ENCODE peak calls at places on chromosomes 3 and 15, in ten cellular contexts. One of them, this sample, is unnamed. For H3K36me3, the result is how much of the 10 kb centered on the place peaks cover.

GRCh38 chr3:187265461-187265955 is 26.0 kb downstream of the MASP1 start:
- DNase-seq in GM23338: no peak
- DNase-seq in esophagus muscularis mucosa: no peak
- DNase-seq in K562: no peak
- DNase-seq in transverse colon: no peak
- DNase-seq in HCT116: no peak
- DNase-seq in stomach: no peak
- DNase-seq in breast epithelium: no peak
- DNase-seq in Panc1: no peak
- DNase-seq in spleen: no peak
- DNase-seq in this sample: no peak

GRCh38 chr3:29185706-29186105 is 95.2 kb upstream of the RBMS3 start:
- DNase-seq in GM23338: no peak
- DNase-seq in esophagus muscularis mucosa: no peak
- DNase-seq in K562: no peak
- DNase-seq in transverse colon: no peak
- DNase-seq in HCT116: no peak
- DNase-seq in stomach: no peak
- DNase-seq in breast epithelium: no peak
- DNase-seq in Panc1: no peak
- DNase-seq in spleen: no peak
- DNase-seq in this sample: no peak

GRCh38 chr15:90286678-90287077 is 21.2 kb downstream of the NGRN start:
- DNase-seq in GM23338: peak
- DNase-seq in esophagus muscularis mucosa: peak
- DNase-seq in K562: peak
- DNase-seq in transverse colon: no peak
- DNase-seq in HCT116: no peak
- DNase-seq in stomach: no peak
- DNase-seq in breast epithelium: no peak
- DNase-seq in Panc1: no peak
- DNase-seq in spleen: no peak
- DNase-seq in this sample: no peak

GRCh38 chr3:54817628-54818027 is 110.2 kb downstream of the LRTM1 start:
- DNase-seq in GM23338: no peak
- DNase-seq in esophagus muscularis mucosa: no peak
- DNase-seq in K562: no peak
- DNase-seq in transverse colon: no peak
- DNase-seq in HCT116: no peak
- DNase-seq in stomach: no peak
- DNase-seq in breast epithelium: no peak
- DNase-seq in Panc1: no peak
- DNase-seq in spleen: no peak
- DNase-seq in this sample: no peak

GRCh38 chr3:184632551-184632950 is 71.0 kb downstream of the EPHB3 start:
- DNase-seq in GM23338: no peak
- DNase-seq in esophagus muscularis mucosa: no peak
- DNase-seq in K562: no peak
- DNase-seq in transverse colon: peak
- DNase-seq in HCT116: no peak
- DNase-seq in stomach: peak
- DNase-seq in breast epithelium: no peak
- DNase-seq in Panc1: no peak
- DNase-seq in spleen: peak
- DNase-seq in this sample: no peak

GRCh38 chr3:127686512-127686894 is 13.8 kb downstream of the ABTB1 start:
- DNase-seq in GM23338: no peak
- DNase-seq in esophagus muscularis mucosa: no peak
- DNase-seq in K562: no peak
- DNase-seq in transverse colon: no peak
- DNase-seq in HCT116: no peak
- DNase-seq in stomach: no peak
- DNase-seq in breast epithelium: no peak
- DNase-seq in Panc1: no peak
- DNase-seq in spleen: no peak
- DNase-seq in this sample: no peak

GRCh38 chr3:152399374-152399773 is 130.6 kb downstream of the MBNL1 start:
- DNase-seq in GM23338: no peak
- DNase-seq in esophagus muscularis mucosa: no peak
- DNase-seq in K562: no peak
- DNase-seq in transverse colon: no peak
- DNase-seq in HCT116: no peak
- DNase-seq in stomach: no peak
- DNase-seq in breast epithelium: no peak
- DNase-seq in Panc1: no peak
- DNase-seq in spleen: no peak
- DNase-seq in this sample: no peak

GRCh38 chr15:69236505-69236904 is 62.2 kb upstream of the PAQR5 start:
- DNase-seq in GM23338: no peak
- DNase-seq in esophagus muscularis mucosa: no peak
- DNase-seq in K562: no peak
- DNase-seq in transverse colon: no peak
- DNase-seq in HCT116: no peak
- DNase-seq in stomach: no peak
- DNase-seq in breast epithelium: no peak
- DNase-seq in Panc1: no peak
- DNase-seq in spleen: no peak
- DNase-seq in this sample: no peak

GRCh38 chr3:111076732-111077131 is 5.1 kb downstream of the NECTIN3 start:
- DNase-seq in GM23338: no peak
- DNase-seq in esophagus muscularis mucosa: no peak
- DNase-seq in K562: no peak
- DNase-seq in transverse colon: no peak
- DNase-seq in HCT116: no peak
- DNase-seq in stomach: no peak
- DNase-seq in breast epithelium: no peak
- DNase-seq in Panc1: no peak
- DNase-seq in spleen: no peak
- DNase-seq in this sample: no peak

GRCh38 chr3:139295040-139295439 is 48.8 kb upstream of the MRPS22 start:
- DNase-seq in GM23338: no peak
- DNase-seq in esophagus muscularis mucosa: no peak
- DNase-seq in K562: no peak
- DNase-seq in transverse colon: no peak
- DNase-seq in HCT116: no peak
- DNase-seq in stomach: no peak
- DNase-seq in breast epithelium: no peak
- DNase-seq in Panc1: no peak
- DNase-seq in spleen: peak
- DNase-seq in this sample: no peak

GRCh38 chr3:11168881-11169805 is 14.8 kb downstream of the HRH1 start:
- DNase-seq in GM23338: no peak
- DNase-seq in esophagus muscularis mucosa: no peak
- DNase-seq in K562: no peak
- DNase-seq in transverse colon: no peak
- DNase-seq in HCT116: no peak
- DNase-seq in stomach: no peak
- DNase-seq in breast epithelium: no peak
- DNase-seq in Panc1: no peak
- DNase-seq in spleen: peak
- DNase-seq in this sample: no peak

GRCh38 chr3:106685751-106686150 is 691.5 kb upstream of the CCDC54 start:
- DNase-seq in GM23338: no peak
- DNase-seq in esophagus muscularis mucosa: no peak
- DNase-seq in K562: no peak
- DNase-seq in transverse colon: no peak
- DNase-seq in HCT116: no peak
- DNase-seq in stomach: no peak
- DNase-seq in breast epithelium: no peak
- DNase-seq in Panc1: no peak
- DNase-seq in spleen: no peak
- DNase-seq in this sample: no peak

GRCh38 chr15:26631894-26632293 is 141.0 kb downstream of the GABRB3 start:
- DNase-seq in GM23338: peak
- DNase-seq in esophagus muscularis mucosa: peak
- DNase-seq in K562: no peak
- DNase-seq in transverse colon: no peak
- DNase-seq in HCT116: no peak
- DNase-seq in stomach: no peak
- DNase-seq in breast epithelium: no peak
- DNase-seq in Panc1: no peak
- DNase-seq in spleen: no peak
- DNase-seq in this sample: no peak

GRCh38 chr15:47185222-47185800 is 532.0 kb upstream of the SEMA6D start:
- DNase-seq in GM23338: no peak
- DNase-seq in esophagus muscularis mucosa: no peak
- DNase-seq in K562: no peak
- DNase-seq in transverse colon: no peak
- DNase-seq in HCT116: no peak
- DNase-seq in stomach: no peak
- DNase-seq in breast epithelium: no peak
- DNase-seq in Panc1: no peak
- DNase-seq in spleen: no peak
- DNase-seq in this sample: no peak

GRCh38 chr3:195746346-195746745 is 25.6 kb downstream of the MUC20 start:
- DNase-seq in GM23338: no peak
- DNase-seq in esophagus muscularis mucosa: no peak
- DNase-seq in K562: no peak
- DNase-seq in transverse colon: no peak
- DNase-seq in HCT116: no peak
- DNase-seq in stomach: no peak
- DNase-seq in breast epithelium: no peak
- DNase-seq in Panc1: no peak
- DNase-seq in spleen: peak
- DNase-seq in this sample: no peak

GRCh38 chr3:157077565-157077991 is 82.4 kb downstream of the CCNL1 start:
- DNase-seq in GM23338: peak
- DNase-seq in esophagus muscularis mucosa: peak
- DNase-seq in K562: no peak
- DNase-seq in transverse colon: no peak
- DNase-seq in HCT116: no peak
- DNase-seq in stomach: peak
- DNase-seq in breast epithelium: no peak
- DNase-seq in Panc1: no peak
- DNase-seq in spleen: no peak
- DNase-seq in this sample: peak

GRCh38 chr3:86937306-86937791 is 53.6 kb downstream of the VGLL3 start:
- DNase-seq in GM23338: no peak
- DNase-seq in esophagus muscularis mucosa: no peak
- DNase-seq in K562: no peak
- DNase-seq in transverse colon: no peak
- DNase-seq in HCT116: no peak
- DNase-seq in stomach: no peak
- DNase-seq in breast epithelium: no peak
- DNase-seq in Panc1: no peak
- DNase-seq in spleen: no peak
- DNase-seq in this sample: no peak

GRCh38 chr3:127413318-127413673 is 125.5 kb upstream of the PRR20G start:
- DNase-seq in GM23338: no peak
- DNase-seq in esophagus muscularis mucosa: no peak
- DNase-seq in K562: no peak
- DNase-seq in transverse colon: peak
- DNase-seq in HCT116: no peak
- DNase-seq in stomach: no peak
- DNase-seq in breast epithelium: no peak
- DNase-seq in Panc1: no peak
- DNase-seq in spleen: no peak
- DNase-seq in this sample: no peak

DNA sequence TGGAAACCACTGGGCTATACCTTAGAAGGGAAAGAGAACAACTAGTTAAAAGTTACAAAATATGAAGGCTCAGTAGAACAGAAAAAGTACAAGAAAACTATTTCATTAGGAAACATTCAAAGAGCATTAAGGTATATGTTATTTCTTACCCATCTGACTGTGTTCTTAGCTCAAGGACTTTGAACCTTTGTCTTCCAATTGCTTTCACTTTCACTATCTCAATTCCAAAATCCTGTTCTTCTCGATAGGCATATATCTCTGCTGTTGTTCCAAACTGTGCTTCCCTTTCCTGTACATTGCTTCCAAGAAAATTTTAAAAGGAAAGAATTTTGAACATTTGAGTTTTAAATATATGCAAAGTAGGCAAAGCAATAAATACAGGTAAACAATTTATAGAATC is 6.9 kb downstream of the CRBN start:
- DNase-seq in GM23338: no peak
- DNase-seq in esophagus muscularis mucosa: no peak
- DNase-seq in K562: no peak
- DNase-seq in transverse colon: no peak
- DNase-seq in HCT116: no peak
- DNase-seq in stomach: no peak
- DNase-seq in breast epithelium: no peak
- DNase-seq in Panc1: no peak
- DNase-seq in spleen: no peak
- DNase-seq in this sample: no peak
- H3K36me3 ChIP-seq in GM23338: under half
- H3K36me3 ChIP-seq in esophagus muscularis mucosa: half or more
- H3K36me3 ChIP-seq in K562: half or more
- H3K36me3 ChIP-seq in transverse colon: under half
- H3K36me3 ChIP-seq in HCT116: under half
- H3K36me3 ChIP-seq in stomach: half or more
- H3K36me3 ChIP-seq in breast epithelium: under half
- H3K36me3 ChIP-seq in Panc1: under half
- H3K36me3 ChIP-seq in spleen: under half
- H3K36me3 ChIP-seq in this sample: under half

DNA sequence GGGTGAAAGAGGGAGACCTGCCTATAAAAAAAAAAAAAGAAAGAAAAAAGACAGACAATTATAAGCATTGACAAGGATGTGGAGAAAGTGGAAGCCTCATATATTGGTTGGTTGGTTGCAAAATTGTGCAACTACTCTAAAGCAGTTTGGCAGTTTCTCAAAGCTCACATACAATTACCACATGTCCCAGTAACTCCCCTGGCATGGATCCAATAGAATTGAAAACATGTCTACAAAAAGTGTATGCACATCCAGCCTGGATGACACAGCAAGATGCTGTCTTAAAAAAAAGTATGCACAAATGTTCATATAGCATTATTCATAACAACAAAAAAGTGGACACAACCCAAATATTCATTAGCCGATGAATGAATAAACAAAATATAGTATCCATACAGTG is 19.5 kb downstream of the SETMAR start:
- DNase-seq in GM23338: no peak
- DNase-seq in esophagus muscularis mucosa: no peak
- DNase-seq in K562: peak
- DNase-seq in transverse colon: no peak
- DNase-seq in HCT116: no peak
- DNase-seq in stomach: no peak
- DNase-seq in breast epithelium: no peak
- DNase-seq in Panc1: no peak
- DNase-seq in spleen: no peak
- DNase-seq in this sample: no peak
- TF ChIP-seq POLR2AphosphoS5 in GM23338: no peak
- TF ChIP-seq POLR2AphosphoS5 in esophagus muscularis mucosa: no peak
- TF ChIP-seq POLR2AphosphoS5 in K562: no peak
- TF ChIP-seq POLR2AphosphoS5 in transverse colon: no peak
- TF ChIP-seq POLR2AphosphoS5 in HCT116: no peak
- TF ChIP-seq POLR2AphosphoS5 in stomach: no peak
- TF ChIP-seq POLR2AphosphoS5 in breast epithelium: no peak
- TF ChIP-seq POLR2AphosphoS5 in Panc1: no peak
- TF ChIP-seq POLR2AphosphoS5 in spleen: no peak
- TF ChIP-seq POLR2AphosphoS5 in this sample: peak

GRCh38 chr3:13336592-13336991 is 83.5 kb downstream of the NUP210 start:
- DNase-seq in GM23338: no peak
- DNase-seq in esophagus muscularis mucosa: no peak
- DNase-seq in K562: no peak
- DNase-seq in transverse colon: no peak
- DNase-seq in HCT116: no peak
- DNase-seq in stomach: no peak
- DNase-seq in breast epithelium: no peak
- DNase-seq in Panc1: no peak
- DNase-seq in spleen: no peak
- DNase-seq in this sample: no peak
- H3K36me3 ChIP-seq in GM23338: under half
- H3K36me3 ChIP-seq in esophagus muscularis mucosa: half or more
- H3K36me3 ChIP-seq in K562: half or more
- H3K36me3 ChIP-seq in transverse colon: under half
- H3K36me3 ChIP-seq in HCT116: under half
- H3K36me3 ChIP-seq in stomach: half or more
- H3K36me3 ChIP-seq in breast epithelium: under half
- H3K36me3 ChIP-seq in Panc1: under half
- H3K36me3 ChIP-seq in spleen: half or more
- H3K36me3 ChIP-seq in this sample: under half

GRCh38 chr3:41199866-41200668 is 762 bp downstream of the CTNNB1 start:
- DNase-seq in GM23338: peak
- DNase-seq in esophagus muscularis mucosa: no peak
- DNase-seq in K562: peak
- DNase-seq in transverse colon: peak
- DNase-seq in HCT116: no peak
- DNase-seq in stomach: no peak
- DNase-seq in breast epithelium: peak
- DNase-seq in Panc1: no peak
- DNase-seq in spleen: no peak
- DNase-seq in this sample: no peak
- TF ChIP-seq POLR2AphosphoS5 in GM23338: no peak
- TF ChIP-seq POLR2AphosphoS5 in esophagus muscularis mucosa: no peak
- TF ChIP-seq POLR2AphosphoS5 in K562: no peak
- TF ChIP-seq POLR2AphosphoS5 in transverse colon: peak
- TF ChIP-seq POLR2AphosphoS5 in HCT116: no peak
- TF ChIP-seq POLR2AphosphoS5 in stomach: no peak
- TF ChIP-seq POLR2AphosphoS5 in breast epithelium: peak
- TF ChIP-seq POLR2AphosphoS5 in Panc1: no peak
- TF ChIP-seq POLR2AphosphoS5 in spleen: no peak
- TF ChIP-seq POLR2AphosphoS5 in this sample: no peak